ENCODE peak calls at places on chromosomes 16 and 17, in seven cellular contexts. G is adrenal gland, V is BJ, Z is tibial artery, W is astrocyte of the spinal cord, J is cardiac fibroblast, S is spleen. T is an unnamed sample.

GRCh38 chr16:27851586-27851985 is 211.9 kb downstream of the GSG1L start:
- DNase-seq in S (no peak), W (no peak), J (no peak), Z (no peak), G (no peak), V (no peak), T (no peak)

GRCh38 chr16:49620158-49620867 is 235.6 kb downstream of the ZNF423 start:
- DNase-seq in J (peak), G (peak), V (no peak), S (peak), Z (peak), W (peak), T (no peak)

GRCh38 chr17:64702815-64703214 is 40.7 kb upstream of the SMURF2 start:
- DNase-seq in S (no peak), W (no peak), J (no peak), G (no peak), V (no peak), Z (no peak), T (no peak)

GRCh38 chr16:30104090-30104489 is 8.1 kb upstream of the YPEL3 start:
- DNase-seq in V (no peak), Z (no peak), J (no peak), S (no peak), W (no peak), G (no peak), T (no peak)

GRCh38 chr16:57045694-57046381 is 46.5 kb upstream of the CPNE2 start:
- DNase-seq in J (peak), Z (peak), V (no peak), W (peak), S (peak), G (peak), T (peak)

GRCh38 chr16:21653571-21653970 is 1.2 kb upstream of the IGSF6 start:
- DNase-seq in Z (no peak), W (no peak), J (no peak), G (no peak), S (peak), V (no peak), T (no peak)

GRCh38 chr16:82344157-82344556 is 174.1 kb upstream of the MPHOSPH6 start:
- DNase-seq in S (no peak), V (no peak), W (no peak), G (no peak), Z (no peak), J (peak), T (no peak)

GRCh38 chr16:83887088-83887487 is 11.8 kb upstream of the MLYCD start:
- DNase-seq in S (no peak), W (no peak), Z (no peak), V (no peak), G (peak), J (peak), T (no peak)

GRCh38 chr17:69448431-69449102 is 34.1 kb downstream of the MAP2K6 start:
- DNase-seq in G (no peak), Z (no peak), J (no peak), W (peak), S (no peak), V (no peak), T (no peak)

GRCh38 chr16:54511181-54511731 is 224.7 kb upstream of the IRX3 start:
- DNase-seq in W (peak), G (no peak), S (no peak), V (peak), J (peak), Z (no peak), T (no peak)

GRCh38 chr17:41325126-41325525 is 9.6 kb upstream of the KRTAP17-1 start:
- DNase-seq in Z (no peak), W (no peak), G (no peak), V (no peak), S (no peak), J (no peak), T (no peak)

GRCh38 chr17:49022391-49022941 is 25.3 kb downstream of the IGF2BP1 start:
- DNase-seq in J (peak), G (no peak), Z (no peak), V (no peak), S (no peak), W (peak), T (peak)

GRCh38 chr17:41322264-41322902 is 6.9 kb upstream of the KRTAP17-1 start:
- DNase-seq in Z (no peak), G (no peak), S (no peak), W (peak), V (peak), J (peak), T (peak)

GRCh38 chr16:66517586-66518263 is 32.2 kb downstream of the TK2 start:
- DNase-seq in Z (no peak), G (peak), W (no peak), V (no peak), S (no peak), J (no peak), T (no peak)

GRCh38 chr16:7440886-7441400 is 108.3 kb downstream of the RBFOX1 start:
- DNase-seq in J (no peak), G (no peak), W (no peak), V (no peak), S (no peak), Z (no peak), T (no peak)

GRCh38 chr16:75379911-75380847 is 53.1 kb downstream of the CFDP1 start:
- DNase-seq in S (no peak), W (no peak), G (no peak), Z (no peak), V (no peak), J (no peak), T (no peak)

GRCh38 chr16:81515281-81515680 is 70.7 kb downstream of the CMIP start:
- DNase-seq in S (peak), W (no peak), G (no peak), Z (no peak), J (no peak), V (no peak), T (no peak)

GRCh38 chr16:50428742-50429141 is 60.0 kb upstream of the BRD7 start:
- DNase-seq in Z (no peak), G (no peak), S (no peak), V (no peak), W (no peak), J (no peak), T (no peak)

GRCh38 chr16:11175850-11176341 is 80.1 kb downstream of the SOCS1 start:
- DNase-seq in V (no peak), G (no peak), S (no peak), J (no peak), Z (no peak), W (no peak), T (no peak)

GRCh38 chr16:14483819-14484385 is 146.2 kb downstream of the PARN start:
- DNase-seq in S (no peak), J (no peak), G (no peak), V (no peak), Z (no peak), W (no peak), T (no peak)

GRCh38 chr16:14486520-14487303 is 143.3 kb downstream of the PARN start:
- DNase-seq in J (peak), W (peak), G (peak), Z (peak), S (no peak), V (peak), T (peak)

GRCh38 chr16:14487579-14487978 is 142.5 kb downstream of the PARN start:
- DNase-seq in W (no peak), S (no peak), Z (no peak), G (no peak), V (no peak), J (no peak), T (no peak)

GRCh38 chr16:14485811-14486519 is 144.1 kb downstream of the PARN start:
- DNase-seq in J (no peak), W (no peak), Z (no peak), G (no peak), V (no peak), S (no peak), T (no peak)

DNA sequence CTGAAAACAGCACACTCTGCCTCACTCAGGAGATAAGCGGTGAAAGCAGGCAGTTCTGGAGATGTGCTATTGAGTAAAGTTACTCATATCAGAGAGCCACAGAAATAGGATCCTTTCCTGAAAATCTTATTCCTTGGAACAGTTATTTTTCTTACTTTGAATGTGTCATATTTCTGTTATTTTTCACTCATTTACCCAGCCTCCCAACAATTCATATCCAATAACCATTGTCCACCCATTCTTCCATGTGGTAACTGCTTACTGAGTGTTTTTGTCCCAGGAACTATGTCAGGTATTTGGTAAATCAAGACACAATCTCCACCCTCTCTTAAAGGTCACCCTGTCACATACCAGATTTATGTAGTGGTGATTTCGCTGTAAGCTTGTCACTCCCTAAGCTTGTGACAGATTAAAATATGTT is 144.9 kb downstream of the PARN start:
- DNase-seq in V (no peak), G (no peak), J (no peak), S (no peak), W (peak), Z (no peak), T (no peak)
- TF ChIP-seq CTCF in V (peak), G (no peak), J (no peak), S (no peak), W (no peak), Z (no peak), T (no peak)

GRCh38 chr16:65071371-65072311 is 50.2 kb downstream of the CDH11 start:
- DNase-seq in W (peak), S (no peak), V (no peak), Z (peak), G (peak), J (peak), T (no peak)
- H3K4me3 ChIP-seq in W (no peak), S (no peak), V (no peak), Z (peak), G (no peak), J (peak), T (no peak)

GRCh38 chr16:69567031-69567680 is 1.4 kb downstream of the NFAT5 start:
- DNase-seq in W (peak), G (no peak), Z (peak), V (no peak), J (peak), S (no peak), T (no peak)
- TF ChIP-seq CTCF in W (peak), G (peak), Z (peak), V (peak), J (peak), S (no peak), T (peak)

GRCh38 chr17:51995797-51996403 is 162.6 kb downstream of the CA10 start:
- DNase-seq in V (no peak), J (no peak), W (no peak), G (no peak), Z (no peak), S (no peak), T (no peak)
- H3K4me3 ChIP-seq in V (no peak), J (no peak), W (no peak), G (no peak), Z (no peak), S (no peak), T (no peak)

GRCh38 chr16:24149102-24149501 is 107.0 kb upstream of the CACNG3 start:
- DNase-seq in G (no peak), J (no peak), V (no peak), Z (no peak), W (no peak), S (no peak), T (no peak)

GRCh38 chr16:24151482-24151939 is 104.6 kb upstream of the CACNG3 start:
- DNase-seq in G (no peak), V (no peak), S (no peak), J (no peak), W (peak), Z (no peak), T (no peak)

GRCh38 chr16:24146523-24146922 is 109.6 kb upstream of the CACNG3 start:
- DNase-seq in W (no peak), Z (no peak), V (no peak), S (no peak), J (no peak), G (no peak), T (no peak)

GRCh38 chr16:24152826-24153225 is 103.3 kb upstream of the CACNG3 start:
- DNase-seq in J (no peak), Z (no peak), V (no peak), S (no peak), G (no peak), W (no peak), T (no peak)

GRCh38 chr16:24150282-24150681 is 105.9 kb upstream of the CACNG3 start:
- DNase-seq in J (no peak), G (no peak), Z (no peak), W (no peak), V (no peak), S (no peak), T (no peak)
- TF ChIP-seq CTCF in J (no peak), G (no peak), Z (no peak), W (no peak), V (no peak), S (no peak), T (no peak)

GRCh38 chr17:74325376-74325742 is 667 bp upstream of the KIF19 start:
- DNase-seq in W (no peak), G (no peak), V (no peak), J (no peak), Z (no peak), S (no peak), T (no peak)
- H3K4me3 ChIP-seq in W (no peak), G (no peak), V (no peak), J (no peak), Z (peak), S (peak), T (no peak)

DNA sequence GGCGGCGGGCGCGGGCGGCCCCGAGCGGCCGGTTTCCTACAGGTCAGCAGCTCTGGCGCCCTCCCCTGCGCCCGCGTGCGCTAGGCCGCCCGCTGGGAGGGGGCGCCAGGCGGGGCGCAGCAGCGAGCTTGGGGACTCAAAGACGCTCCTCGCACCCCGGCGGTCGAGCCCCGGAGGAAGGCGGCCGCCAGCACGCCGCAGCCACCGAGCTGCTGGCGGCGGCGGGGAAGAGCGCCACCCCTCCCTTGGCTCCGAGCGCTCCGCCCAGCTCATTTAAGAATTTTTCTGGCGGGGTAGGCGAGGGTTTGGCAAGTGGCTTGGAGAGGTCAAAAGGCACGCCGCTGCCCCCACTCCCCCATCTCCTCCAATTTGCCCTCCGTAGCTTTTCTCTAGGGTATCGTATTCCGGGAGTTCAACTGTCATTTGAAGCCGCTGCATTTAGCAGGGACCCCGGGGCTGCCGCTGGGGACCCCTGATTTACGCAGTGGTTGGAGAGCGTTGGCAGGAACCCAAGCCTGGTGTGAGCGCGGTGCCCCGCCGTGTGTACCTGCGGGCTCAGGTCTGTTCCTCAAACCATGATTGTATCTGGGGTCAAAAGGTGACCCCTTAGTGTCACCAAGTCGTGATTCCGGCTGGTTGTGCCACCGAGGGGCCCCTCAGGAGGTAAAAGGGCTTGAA is 59.5 kb upstream of the GSE1 start:
- DNase-seq in S (peak), V (no peak), Z (peak), J (peak), W (peak), G (peak), T (no peak)
- TF ChIP-seq CTCF in S (no peak), V (no peak), Z (no peak), J (no peak), W (peak), G (no peak), T (no peak)

GRCh38 chr16:18802755-18803218 is 1.4 kb upstream of the ARL6IP1 start:
- DNase-seq in V (no peak), G (no peak), W (no peak), Z (no peak), J (no peak), S (no peak), T (no peak)
- H3K4me3 ChIP-seq in V (no peak), G (no peak), W (no peak), Z (no peak), J (no peak), S (no peak), T (no peak)

GRCh38 chr16:733382-734207 is 6.7 kb downstream of the HAGHL start:
- DNase-seq in Z (no peak), W (no peak), V (no peak), J (no peak), G (no peak), S (peak), T (no peak)
- TF ChIP-seq CTCF in Z (no peak), W (peak), V (peak), J (peak), G (no peak), S (no peak), T (peak)